ENCODE peak calls at places on chromosomes 13 and 19, in eight cellular contexts. T is body of pancreas, F is stomach, A is testis, N is Peyer's patch, O is right lobe of liver, K is IMR-90, R is heart left ventricle. Q is an unnamed sample.

GRCh38 chr13:64099994-64100393 is 2684.3 kb upstream of the PCDH20 start:
- DNase-seq in T (no peak), F (no peak), A (no peak), N (no peak), O (no peak), K (no peak), R (no peak), Q (no peak)

GRCh38 chr19:20276011-20276738 is 109.2 kb downstream of the ZNF486 start:
- DNase-seq in T (no peak), F (no peak), A (no peak), N (no peak), O (no peak), K (no peak), R (no peak), Q (no peak)

GRCh38 chr19:343451-343931 is 1.1 kb downstream of the MIER2 start:
- DNase-seq in T (no peak), F (no peak), A (no peak), N (no peak), O (no peak), K (no peak), R (no peak), Q (no peak)

GRCh38 chr19:7360393-7360984 is 11.8 kb downstream of the ARHGEF18 start:
- DNase-seq in T (no peak), F (no peak), A (no peak), N (no peak), O (no peak), K (peak), R (no peak), Q (no peak)

GRCh38 chr19:571127-571974 is 1.0 kb upstream of the BSG start:
- DNase-seq in T (peak), F (peak), A (peak), N (peak), O (peak), K (peak), R (no peak), Q (peak)

GRCh38 chr13:94232161-94232560 is 247.3 kb downstream of the DCT start:
- DNase-seq in T (no peak), F (no peak), A (no peak), N (no peak), O (no peak), K (no peak), R (no peak), Q (no peak)

GRCh38 chr13:60591348-60591747 is 194.3 kb downstream of the TDRD3 start:
- DNase-seq in T (no peak), F (no peak), A (no peak), N (no peak), O (no peak), K (peak), R (no peak), Q (no peak)

GRCh38 chr19:16405091-16405490 is 66.7 kb downstream of the EPS15L1 start:
- DNase-seq in T (no peak), F (no peak), A (no peak), N (no peak), O (no peak), K (no peak), R (no peak), Q (no peak)

GRCh38 chr13:64529874-64530485 is 2700.2 kb downstream of the PCDH9 start:
- DNase-seq in T (no peak), F (no peak), A (no peak), N (no peak), O (no peak), K (no peak), R (no peak), Q (peak)

GRCh38 chr13:95924389-95924994 is 128.7 kb downstream of the UGGT2 start:
- DNase-seq in T (no peak), F (no peak), A (no peak), N (no peak), O (no peak), K (peak), R (no peak), Q (no peak)

GRCh38 chr13:110615322-110616102 is at the start of gene NAXD:
- DNase-seq in T (peak), F (peak), A (peak), N (peak), O (peak), K (peak), R (peak), Q (peak)
- TF ChIP-seq POLR2A in T (peak), F (no peak), A (no peak), N (peak), O (peak), K (peak), R (no peak), Q (peak)

DNA sequence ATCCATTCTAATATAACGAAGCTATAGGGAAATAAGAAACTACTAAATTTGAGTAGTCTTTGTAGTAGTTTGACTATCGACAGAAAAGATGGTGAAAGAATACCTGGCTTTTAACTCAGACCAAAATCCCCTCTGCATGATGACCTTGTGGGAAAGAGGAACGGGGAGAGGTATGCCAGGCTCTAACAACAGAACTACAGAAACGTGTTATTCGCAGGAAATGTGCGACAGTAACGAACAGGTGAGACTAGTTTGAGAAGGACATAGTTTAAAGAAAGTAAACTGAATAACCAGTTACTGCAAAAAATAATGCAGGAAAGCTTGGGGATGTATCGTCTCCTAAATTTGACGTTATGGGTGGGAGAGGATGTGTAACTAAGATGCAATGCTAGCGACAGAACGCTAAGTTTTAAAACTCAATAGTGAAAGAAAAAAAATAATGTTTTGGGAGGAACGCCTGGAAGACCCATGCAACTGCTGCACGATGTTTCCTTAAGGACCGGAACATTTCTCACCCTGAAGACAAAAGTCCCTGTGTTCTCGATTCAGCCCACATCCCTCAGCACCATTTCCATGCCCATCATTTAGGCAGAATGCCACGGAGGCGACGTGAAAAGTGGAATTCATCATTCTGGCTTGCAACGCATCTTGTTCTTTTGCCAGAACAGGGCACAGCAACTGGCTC is 1.6 kb upstream of the RAP2A start:
- DNase-seq in T (no peak), F (no peak), A (no peak), N (no peak), O (no peak), K (no peak), R (no peak), Q (no peak)
- TF ChIP-seq POLR2A in T (no peak), F (no peak), A (no peak), N (peak), O (peak), K (no peak), R (no peak), Q (no peak)

GRCh38 chr13:113489171-113489548 is 1.4 kb downstream of the DCUN1D2 start:
- DNase-seq in T (no peak), F (no peak), A (no peak), N (no peak), O (no peak), K (no peak), R (no peak), Q (no peak)

GRCh38 chr13:113489549-113490495 is 689 bp downstream of the DCUN1D2 start:
- DNase-seq in T (peak), F (peak), A (peak), N (peak), O (peak), K (peak), R (no peak), Q (peak)

GRCh38 chr13:113491418-113491883 is 940 bp upstream of the DCUN1D2 start:
- DNase-seq in T (peak), F (peak), A (peak), N (no peak), O (no peak), K (peak), R (peak), Q (peak)

GRCh38 chr13:113491982-113492381 is 1.5 kb upstream of the DCUN1D2 start:
- DNase-seq in T (no peak), F (no peak), A (no peak), N (no peak), O (no peak), K (no peak), R (no peak), Q (peak)

DNA sequence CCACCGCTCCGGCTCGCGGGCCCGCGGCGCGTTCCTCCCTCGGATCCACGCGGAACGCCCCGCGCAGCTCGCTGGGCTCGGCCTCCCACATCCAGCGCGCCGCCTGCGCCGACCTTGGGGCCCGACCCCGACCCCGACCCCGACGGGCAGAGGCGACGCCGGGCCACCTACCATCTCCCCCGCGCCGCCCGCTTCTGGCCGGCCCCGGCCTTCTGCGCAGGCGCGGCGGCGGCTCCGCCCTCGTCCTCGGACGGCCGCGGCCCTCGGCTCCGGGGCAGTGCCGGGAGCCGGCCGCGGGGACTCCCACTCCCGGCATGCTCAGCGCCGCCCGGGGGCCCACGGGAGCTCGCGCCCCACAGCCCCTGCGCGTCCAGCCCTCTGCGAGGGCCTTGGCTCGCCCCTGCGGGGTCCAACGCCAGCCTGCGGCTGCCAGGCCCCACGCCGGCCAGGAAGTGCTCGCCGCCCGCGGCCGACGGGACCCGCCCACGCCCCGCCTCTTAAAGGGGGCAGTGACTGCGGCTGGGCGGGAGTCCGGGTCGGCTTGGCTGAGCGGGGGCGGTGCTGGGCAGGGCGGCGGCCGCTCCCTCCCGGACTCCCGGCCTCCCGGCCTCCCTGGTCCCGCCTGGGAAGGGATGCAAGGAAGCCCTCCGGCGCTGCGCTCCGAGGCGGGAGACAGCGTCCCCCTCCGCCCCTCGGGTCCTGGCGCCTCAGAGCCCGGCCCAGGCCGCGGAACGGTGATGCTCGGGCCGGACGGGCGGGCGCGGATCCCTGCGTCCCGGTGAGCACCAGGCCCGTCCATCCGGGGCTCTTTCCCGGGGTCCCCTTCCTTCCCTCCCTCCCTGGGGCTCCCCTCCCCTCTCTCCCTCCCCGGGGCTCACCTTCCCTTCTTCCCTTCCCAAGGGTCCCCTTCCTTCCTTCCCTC is at the start of gene DCUN1D2:
- DNase-seq in T (peak), F (peak), A (peak), N (peak), O (peak), K (peak), R (peak), Q (peak)
- TF ChIP-seq POLR2A in T (peak), F (no peak), A (peak), N (peak), O (peak), K (peak), R (peak), Q (peak)

GRCh38 chr19:1906985-1907562 is 1.9 kb downstream of the ADAT3 start:
- DNase-seq in T (no peak), F (no peak), A (no peak), N (no peak), O (no peak), K (no peak), R (no peak), Q (no peak)

GRCh38 chr19:1905071-1905862 is at the start of the genes ADAT3 and SCAMP4:
- DNase-seq in T (peak), F (peak), A (peak), N (peak), O (peak), K (peak), R (peak), Q (peak)

GRCh38 chr19:1904385-1905070 is 671 bp upstream of the ADAT3 start:
- DNase-seq in T (peak), F (peak), A (no peak), N (peak), O (no peak), K (no peak), R (peak), Q (peak)

GRCh38 chr19:1905863-1906375 is 720 bp downstream of the ADAT3 start:
- DNase-seq in T (no peak), F (no peak), A (no peak), N (no peak), O (no peak), K (no peak), R (no peak), Q (no peak)

DNA sequence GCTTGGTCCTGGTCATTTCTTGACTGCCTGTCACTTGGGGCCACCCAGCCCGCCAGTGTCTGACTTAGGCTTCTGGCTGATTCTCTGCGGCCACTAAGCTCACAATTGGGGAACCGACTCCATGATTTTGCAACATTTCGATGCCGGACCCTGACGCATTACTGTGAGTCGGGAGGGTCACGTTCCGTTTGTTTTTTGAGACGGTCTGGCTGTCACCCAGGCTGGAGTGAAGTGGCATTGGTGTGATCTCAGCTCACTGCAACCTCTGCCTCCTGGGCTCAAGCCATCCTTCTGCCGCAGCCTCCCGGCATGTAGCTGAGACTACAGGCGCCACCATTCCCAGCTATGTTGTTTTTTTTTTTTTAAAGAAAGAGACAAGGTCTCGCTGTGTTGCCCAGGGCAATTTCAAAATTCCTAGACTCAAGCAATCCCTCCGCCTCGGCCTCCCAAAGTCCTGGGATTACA is 3.2 kb upstream of the ADAT3 start:
- DNase-seq in T (no peak), F (peak), A (no peak), N (no peak), O (peak), K (no peak), R (peak), Q (no peak)
- TF ChIP-seq POLR2A in T (no peak), F (no peak), A (no peak), N (no peak), O (peak), K (no peak), R (no peak), Q (no peak)

DNA sequence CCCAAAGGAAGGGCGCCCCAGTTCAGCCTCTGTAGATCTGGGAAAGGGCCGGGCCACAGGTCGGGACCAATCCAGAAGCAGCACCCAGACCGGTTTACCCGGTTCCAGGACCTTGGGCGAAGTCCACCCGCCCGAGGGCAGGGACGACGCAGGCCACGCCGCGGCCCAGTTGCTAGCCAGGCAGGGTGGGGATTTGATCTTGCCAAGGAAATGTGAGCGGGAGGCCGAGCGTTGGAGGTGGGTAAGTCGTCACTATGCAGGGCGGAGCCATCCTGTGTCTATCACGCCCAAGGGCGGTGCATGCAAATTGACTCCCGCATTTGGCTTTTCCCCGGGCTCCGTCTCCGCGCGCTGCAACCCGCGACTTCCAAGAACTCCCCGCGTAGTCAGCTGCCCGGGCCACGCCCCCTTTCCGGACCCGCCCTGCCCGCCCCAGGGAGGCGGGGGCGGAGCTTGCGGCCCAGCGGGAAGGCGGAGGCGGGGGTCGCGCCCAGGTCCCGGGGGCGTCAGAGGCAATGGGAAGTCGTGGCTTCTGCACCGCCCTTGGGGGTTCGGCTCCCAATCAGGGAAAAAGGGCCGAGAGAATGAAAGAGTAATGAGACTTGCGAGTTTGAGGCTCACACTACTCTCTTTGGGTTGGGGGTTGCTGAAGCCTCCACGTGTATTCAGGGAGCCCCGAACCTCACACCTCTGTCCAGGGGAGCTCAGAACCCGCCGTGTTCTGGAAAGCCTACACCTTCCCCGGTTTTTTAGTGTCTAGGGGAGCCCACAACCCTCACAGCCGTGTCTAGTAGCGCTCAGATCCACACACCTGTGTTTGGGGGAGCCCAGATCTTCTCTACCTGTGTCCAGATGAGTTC is 12.8 kb downstream of the IER2 start:
- DNase-seq in T (peak), F (peak), A (peak), N (peak), O (peak), K (peak), R (peak), Q (peak)
- TF ChIP-seq POLR2A in T (peak), F (no peak), A (peak), N (no peak), O (peak), K (peak), R (no peak), Q (peak)

GRCh38 chr13:20119960-20120359 is 40.9 kb downstream of the GJA3 start:
- DNase-seq in T (no peak), F (no peak), A (no peak), N (no peak), O (no peak), K (no peak), R (no peak), Q (no peak)

GRCh38 chr13:20118268-20119140 is 42.3 kb downstream of the GJA3 start:
- DNase-seq in T (peak), F (peak), A (peak), N (peak), O (peak), K (no peak), R (peak), Q (no peak)

GRCh38 chr13:20125129-20125782 is 35.6 kb downstream of the GJA3 start:
- DNase-seq in T (no peak), F (no peak), A (no peak), N (no peak), O (no peak), K (peak), R (no peak), Q (no peak)

GRCh38 chr13:20124303-20124702 is 36.5 kb downstream of the GJA3 start:
- DNase-seq in T (no peak), F (no peak), A (no peak), N (no peak), O (no peak), K (peak), R (no peak), Q (no peak)

DNA sequence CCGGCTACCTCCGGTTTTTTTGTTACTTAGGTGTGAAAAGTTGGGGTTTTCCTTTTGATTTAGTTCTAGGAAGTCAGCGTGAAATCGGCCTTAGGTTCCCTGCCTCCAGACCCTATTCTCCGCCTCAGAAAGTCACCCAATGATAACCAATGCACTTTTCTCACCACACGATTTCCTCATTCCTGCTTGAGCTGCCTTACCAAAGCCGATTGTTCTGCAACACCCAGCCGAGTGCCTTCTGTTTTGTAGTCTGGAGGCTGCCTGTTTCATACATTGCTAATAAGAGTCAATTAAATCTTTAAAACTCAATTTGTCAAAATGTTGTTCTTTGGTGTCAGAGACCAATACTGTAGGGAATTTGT is 39.7 kb downstream of the GJA3 start:
- DNase-seq in T (no peak), F (no peak), A (no peak), N (no peak), O (peak), K (no peak), R (no peak), Q (no peak)
- TF ChIP-seq POLR2A in T (no peak), F (no peak), A (no peak), N (no peak), O (no peak), K (no peak), R (no peak), Q (no peak)

GRCh38 chr13:41785402-41786142 is 175.3 kb downstream of the VWA8 start:
- DNase-seq in T (no peak), F (no peak), A (no peak), N (no peak), O (no peak), K (no peak), R (no peak), Q (no peak)
- TF ChIP-seq POLR2A in T (no peak), F (no peak), A (no peak), N (no peak), O (no peak), K (no peak), R (no peak), Q (no peak)

GRCh38 chr13:102970542-102970941 is 95.7 kb downstream of the SLC10A2 start:
- DNase-seq in T (no peak), F (no peak), A (no peak), N (no peak), O (no peak), K (no peak), R (no peak), Q (no peak)
- TF ChIP-seq POLR2A in T (no peak), F (no peak), A (no peak), N (no peak), O (no peak), K (no peak), R (no peak), Q (no peak)

GRCh38 chr19:30742539-30742938 is 370.4 kb downstream of the ZNF536 start:
- DNase-seq in T (no peak), F (no peak), A (no peak), N (no peak), O (no peak), K (no peak), R (no peak), Q (no peak)

GRCh38 chr19:30738047-30738446 is 365.9 kb downstream of the ZNF536 start:
- DNase-seq in T (no peak), F (no peak), A (no peak), N (no peak), O (no peak), K (no peak), R (no peak), Q (no peak)

GRCh38 chr19:30742981-30743380 is 370.8 kb downstream of the ZNF536 start:
- DNase-seq in T (no peak), F (no peak), A (no peak), N (no peak), O (no peak), K (no peak), R (no peak), Q (no peak)

GRCh38 chr19:30741539-30741938 is 369.4 kb downstream of the ZNF536 start:
- DNase-seq in T (no peak), F (no peak), A (no peak), N (no peak), O (no peak), K (no peak), R (no peak), Q (no peak)

GRCh38 chr19:30739394-30739793 is 367.2 kb downstream of the ZNF536 start:
- DNase-seq in T (no peak), F (no peak), A (no peak), N (no peak), O (no peak), K (no peak), R (no peak), Q (no peak)
- TF ChIP-seq POLR2A in T (no peak), F (no peak), A (no peak), N (no peak), O (no peak), K (no peak), R (no peak), Q (no peak)